ENCODE peak calls at places on chromosomes 5 and 9, in six cellular contexts. S is CD4-positive, alpha-beta T cell; G is MM.1S; L is PC-9; V is colonic mucosa; X is sigmoid colon. Y is an unnamed sample. For H3K27me3, the result is how much of the 10 kb centered on the place peaks cover.

GRCh38 chr9:108168451-108168850 is 678.9 kb upstream of the KLF4 start:
- DNase-seq in V (no peak), X (no peak), L (no peak), S (no peak), G (no peak), Y (no peak)

GRCh38 chr5:119315516-119315949 is 40.3 kb upstream of the TNFAIP8 start:
- DNase-seq in X (no peak), S (no peak), V (no peak), L (no peak), G (peak), Y (no peak)

GRCh38 chr5:95283761-95284511 is 958 bp downstream of the MCTP1 start:
- DNase-seq in V (peak), L (peak), S (no peak), G (peak), X (no peak), Y (peak)

GRCh38 chr5:40514986-40515385 is 164.7 kb upstream of the PTGER4 start:
- DNase-seq in X (no peak), G (no peak), L (no peak), V (no peak), S (no peak), Y (no peak)

GRCh38 chr5:67983251-67983941 is 232.2 kb upstream of the PIK3R1 start:
- DNase-seq in V (no peak), L (no peak), S (no peak), G (no peak), X (no peak), Y (no peak)

GRCh38 chr5:14173419-14174234 is 30.5 kb downstream of the TRIO start:
- DNase-seq in L (peak), X (no peak), G (no peak), S (no peak), V (no peak), Y (no peak)

GRCh38 chr9:123769723-123770122 is 160.2 kb downstream of the DENND1A start:
- DNase-seq in X (no peak), S (no peak), L (no peak), V (no peak), G (no peak), Y (no peak)

GRCh38 chr5:125401724-125402622 is 655.5 kb upstream of the ZNF608 start:
- DNase-seq in L (no peak), G (no peak), S (no peak), V (no peak), X (no peak), Y (no peak)

DNA sequence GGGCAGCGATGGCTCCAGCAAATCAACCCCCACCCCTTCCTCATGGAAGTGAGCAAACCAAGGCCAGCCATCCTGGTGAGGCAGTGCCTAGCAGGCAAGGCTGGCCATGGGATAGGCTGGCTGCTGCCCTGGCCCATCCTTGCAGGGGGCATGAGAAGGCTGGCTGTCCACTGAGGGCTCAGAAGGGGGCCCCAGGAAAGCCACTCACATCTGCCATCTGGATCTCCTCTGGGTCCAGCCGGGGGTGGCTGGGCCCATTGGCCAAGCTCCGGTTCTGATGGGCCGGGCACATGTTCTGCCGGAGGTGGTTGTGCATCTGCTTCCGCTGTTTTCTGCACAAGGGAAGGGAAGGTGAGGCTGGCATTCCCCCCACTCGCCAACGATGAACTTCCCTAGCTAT is 57.1 kb downstream of the PSD2 start:
- DNase-seq in L (no peak), V (no peak), G (no peak), S (no peak), X (peak), Y (peak)
- H3K27me3 ChIP-seq in L (under half), V (under half), G (under half), S (under half), X (under half), Y (under half)

GRCh38 chr5:141811287-141812155 is 66.7 kb downstream of the PCDH1 start:
- DNase-seq in S (peak), V (no peak), L (no peak), G (peak), X (no peak), Y (peak)

GRCh38 chr5:141808857-141809256 is 69.4 kb downstream of the PCDH1 start:
- DNase-seq in X (no peak), V (no peak), G (no peak), L (no peak), S (no peak), Y (no peak)

GRCh38 chr5:141809697-141810096 is 68.5 kb downstream of the PCDH1 start:
- DNase-seq in G (no peak), X (no peak), S (no peak), V (no peak), L (no peak), Y (no peak)

GRCh38 chr5:141812512-141812911 is 65.7 kb downstream of the PCDH1 start:
- DNase-seq in X (no peak), V (no peak), L (no peak), G (no peak), S (no peak), Y (no peak)

DNA sequence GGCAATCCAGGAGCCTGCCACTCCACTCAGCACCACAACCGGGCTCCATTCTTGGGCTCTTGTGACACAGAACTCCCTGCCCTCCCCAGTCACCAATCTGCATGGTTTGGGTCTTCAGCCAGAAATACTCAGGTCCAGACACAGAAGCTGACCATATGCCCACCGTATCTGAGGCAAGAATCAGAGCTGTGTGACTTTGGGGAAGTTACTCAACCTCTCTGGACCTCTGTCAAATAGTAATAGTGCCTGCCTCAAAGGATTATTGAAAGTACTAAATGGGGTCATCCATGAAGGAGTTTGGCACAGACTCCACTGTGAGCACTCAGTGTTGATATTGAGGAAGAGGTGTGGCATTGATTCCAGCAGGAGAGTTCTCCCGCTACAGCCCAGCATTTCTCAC is 67.5 kb downstream of the PCDH1 start:
- DNase-seq in S (no peak), L (no peak), V (no peak), X (no peak), G (no peak), Y (no peak)
- H3K27me3 ChIP-seq in S (half or more), L (under half), V (under half), X (half or more), G (under half), Y (under half)

GRCh38 chr5:73292816-73293459 is 119.9 kb downstream of the TMEM174 start:
- DNase-seq in V (no peak), S (no peak), X (no peak), L (no peak), G (no peak), Y (no peak)

GRCh38 chr5:73298251-73299016 is 125.4 kb downstream of the TMEM174 start:
- DNase-seq in L (no peak), X (no peak), V (no peak), G (no peak), S (no peak), Y (no peak)

GRCh38 chr5:73296772-73297171 is 123.8 kb downstream of the TMEM174 start:
- DNase-seq in X (no peak), V (no peak), G (no peak), L (no peak), S (no peak), Y (no peak)

GRCh38 chr5:73297430-73297829 is 124.4 kb downstream of the TMEM174 start:
- DNase-seq in S (no peak), X (no peak), V (no peak), L (no peak), G (no peak), Y (no peak)

DNA sequence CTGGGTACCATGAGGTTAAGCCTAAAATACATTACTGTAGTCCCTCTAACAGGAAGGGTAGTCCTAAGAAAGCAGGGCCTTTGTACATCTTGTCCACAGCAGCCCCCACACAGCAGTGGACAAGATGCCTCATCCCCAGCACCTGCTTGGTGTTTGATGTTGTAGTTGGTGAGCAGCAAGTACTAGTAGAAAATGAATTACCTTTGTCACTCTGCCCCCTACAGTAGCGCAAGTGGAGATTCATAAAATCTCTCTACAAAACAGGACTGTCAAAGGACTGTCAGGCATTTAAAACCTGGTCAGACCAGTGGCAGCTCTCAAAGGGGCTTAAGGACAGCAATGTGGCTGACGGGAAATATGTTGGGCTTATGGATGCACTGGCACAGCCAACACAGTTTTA is 122.5 kb downstream of the TMEM174 start:
- DNase-seq in G (no peak), X (no peak), L (no peak), S (no peak), V (no peak), Y (no peak)
- H3K27me3 ChIP-seq in G (under half), X (half or more), L (under half), S (half or more), V (half or more), Y (under half)

GRCh38 chr5:83470516-83470915 is 1.0 kb upstream of the VCAN start:
- DNase-seq in G (no peak), S (no peak), X (no peak), V (no peak), L (no peak), Y (no peak)

GRCh38 chr5:83472508-83473343 is 1.2 kb downstream of the VCAN start:
- DNase-seq in S (no peak), G (peak), X (peak), L (peak), V (peak), Y (peak)

GRCh38 chr5:83472213-83472507 is 616 bp downstream of the VCAN start:
- DNase-seq in G (no peak), X (no peak), V (no peak), S (no peak), L (no peak), Y (no peak)

GRCh38 chr5:83470920-83471404 is 582 bp upstream of the VCAN start:
- DNase-seq in L (no peak), V (no peak), S (no peak), X (no peak), G (no peak), Y (no peak)

DNA sequence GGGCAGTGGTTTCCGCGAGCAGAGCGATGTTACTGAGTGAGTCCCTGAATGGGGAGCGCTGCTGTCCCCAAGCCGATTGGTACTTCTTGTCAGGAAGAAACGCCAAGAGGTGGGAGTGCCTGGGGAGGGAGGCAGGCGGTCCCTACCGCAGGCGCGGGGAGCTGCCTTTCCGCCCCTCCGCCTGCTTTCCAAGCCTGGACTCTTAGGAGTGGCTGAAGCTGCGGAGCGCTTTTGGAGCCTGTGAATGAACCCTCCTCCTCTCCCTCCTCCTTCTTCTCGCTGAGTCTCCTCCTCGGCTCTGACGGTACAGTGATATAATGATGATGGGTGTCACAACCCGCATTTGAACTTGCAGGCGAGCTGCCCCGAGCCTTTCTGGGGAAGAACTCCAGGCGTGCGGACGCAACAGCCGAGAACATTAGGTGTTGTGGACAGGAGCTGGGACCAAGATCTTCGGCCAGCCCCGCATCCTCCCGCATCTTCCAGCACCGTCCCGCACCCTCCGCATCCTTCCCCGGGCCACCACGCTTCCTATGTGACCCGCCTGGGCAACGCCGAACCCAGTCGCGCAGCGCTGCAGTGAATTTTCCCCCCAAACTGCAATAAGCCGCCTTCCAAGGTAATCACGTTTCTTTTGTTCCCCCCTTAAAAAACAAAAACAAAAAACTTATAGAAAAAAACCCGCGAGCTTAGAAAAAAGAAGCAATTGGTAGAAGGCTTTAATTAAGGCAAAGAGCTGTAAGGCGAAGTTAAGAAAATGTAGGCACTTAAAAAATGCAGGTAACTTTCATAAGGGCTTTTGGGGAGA is at the start of gene VCAN:
- DNase-seq in X (peak), V (peak), S (no peak), L (no peak), G (no peak), Y (peak)
- H3K27me3 ChIP-seq in X (half or more), V (half or more), S (half or more), L (under half), G (under half), Y (under half)

GRCh38 chr9:135343733-135344522 is 135.7 kb upstream of the PPP1R26 start:
- DNase-seq in V (peak), G (peak), L (peak), S (peak), X (peak), Y (peak)

GRCh38 chr9:135344915-135345500 is 134.6 kb upstream of the PPP1R26 start:
- DNase-seq in L (no peak), X (no peak), S (no peak), G (no peak), V (no peak), Y (no peak)

GRCh38 chr9:135343136-135343535 is 136.4 kb upstream of the PPP1R26 start:
- DNase-seq in V (no peak), G (no peak), S (no peak), L (no peak), X (peak), Y (no peak)

GRCh38 chr9:135345775-135346433 is 133.7 kb upstream of the PPP1R26 start:
- DNase-seq in G (no peak), L (no peak), S (no peak), X (no peak), V (no peak), Y (no peak)

DNA sequence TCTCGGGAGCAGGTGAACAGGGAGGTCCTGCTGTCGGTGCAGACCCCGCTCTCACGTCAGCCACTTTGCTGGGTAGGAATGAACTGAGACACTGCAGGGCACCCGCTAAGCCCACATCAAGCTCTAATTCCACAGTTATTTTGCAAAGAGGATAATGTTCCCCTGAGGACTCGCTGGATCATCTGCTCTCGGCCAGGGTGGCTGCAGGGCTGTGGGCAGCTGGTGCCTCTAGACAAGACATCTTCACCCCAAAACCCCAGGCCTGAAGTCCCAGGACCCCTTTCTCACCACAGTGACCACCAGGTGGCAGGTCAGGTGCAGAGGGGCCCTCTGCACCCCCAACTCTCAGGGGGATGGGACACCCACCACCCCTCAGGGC is 135.1 kb upstream of the PPP1R26 start:
- DNase-seq in S (no peak), X (no peak), L (no peak), V (no peak), G (no peak), Y (no peak)
- H3K27me3 ChIP-seq in S (under half), X (half or more), L (half or more), V (under half), G (half or more), Y (under half)

DNA sequence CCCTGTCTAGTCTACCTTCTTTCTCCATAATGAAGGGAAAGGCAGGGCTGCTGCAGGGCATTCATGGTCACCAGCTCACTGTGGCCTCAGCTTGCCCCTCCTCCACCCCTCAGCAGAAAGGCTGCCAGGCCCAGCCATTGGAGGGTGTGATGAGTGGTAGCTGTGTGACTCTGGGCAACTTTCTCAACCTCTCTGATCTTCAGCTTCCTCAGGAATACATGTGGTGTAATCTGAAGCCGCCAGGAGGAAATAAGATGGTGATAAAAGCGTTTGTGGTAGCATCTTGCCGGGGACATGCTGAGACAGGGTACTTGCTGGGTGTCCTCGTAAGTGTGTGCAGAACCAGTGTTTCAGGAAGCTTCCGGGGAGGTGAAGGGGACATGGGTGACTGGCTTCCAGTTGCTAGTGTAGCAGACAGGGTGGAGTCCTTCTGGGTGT is 9.8 kb downstream of the CXCL14 start:
- DNase-seq in L (no peak), S (no peak), V (no peak), G (no peak), X (no peak), Y (no peak)
- H3K27me3 ChIP-seq in L (half or more), S (under half), V (under half), G (under half), X (under half), Y (under half)

GRCh38 chr5:144028058-144028457 is 142.4 kb downstream of the YIPF5 start:
- DNase-seq in S (no peak), X (no peak), G (no peak), L (no peak), V (no peak), Y (no peak)

GRCh38 chr5:144028644-144029043 is 141.8 kb downstream of the YIPF5 start:
- DNase-seq in X (no peak), G (no peak), L (no peak), S (no peak), V (no peak), Y (no peak)

GRCh38 chr5:144033481-144033880 is 137.0 kb downstream of the YIPF5 start:
- DNase-seq in S (no peak), L (no peak), X (no peak), V (no peak), G (no peak), Y (no peak)

GRCh38 chr5:144032375-144032774 is 138.1 kb downstream of the YIPF5 start:
- DNase-seq in X (no peak), V (no peak), S (no peak), G (no peak), L (no peak), Y (no peak)

DNA sequence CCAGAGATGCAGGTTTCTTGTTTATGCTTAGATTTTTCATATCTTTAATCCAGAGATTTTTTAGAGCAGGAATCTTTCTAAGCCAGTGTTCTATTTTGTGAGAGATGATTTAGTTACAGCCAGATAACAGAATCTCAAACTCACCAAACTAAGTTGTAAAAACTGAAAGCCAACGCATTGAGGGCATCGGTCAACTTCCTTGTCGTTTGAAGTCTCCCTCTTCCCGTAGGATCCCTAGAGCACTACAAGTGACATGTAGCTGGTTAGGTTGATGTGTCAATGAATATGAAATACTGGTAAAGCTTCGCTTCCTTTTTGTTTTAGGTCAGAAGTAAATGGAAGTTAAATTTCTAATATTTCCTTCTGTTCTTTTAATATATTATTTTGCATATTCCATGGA is 139.6 kb downstream of the YIPF5 start:
- DNase-seq in X (no peak), L (no peak), G (no peak), V (no peak), S (no peak), Y (no peak)
- H3K27me3 ChIP-seq in X (under half), L (under half), G (under half), V (under half), S (under half), Y (under half)

DNA sequence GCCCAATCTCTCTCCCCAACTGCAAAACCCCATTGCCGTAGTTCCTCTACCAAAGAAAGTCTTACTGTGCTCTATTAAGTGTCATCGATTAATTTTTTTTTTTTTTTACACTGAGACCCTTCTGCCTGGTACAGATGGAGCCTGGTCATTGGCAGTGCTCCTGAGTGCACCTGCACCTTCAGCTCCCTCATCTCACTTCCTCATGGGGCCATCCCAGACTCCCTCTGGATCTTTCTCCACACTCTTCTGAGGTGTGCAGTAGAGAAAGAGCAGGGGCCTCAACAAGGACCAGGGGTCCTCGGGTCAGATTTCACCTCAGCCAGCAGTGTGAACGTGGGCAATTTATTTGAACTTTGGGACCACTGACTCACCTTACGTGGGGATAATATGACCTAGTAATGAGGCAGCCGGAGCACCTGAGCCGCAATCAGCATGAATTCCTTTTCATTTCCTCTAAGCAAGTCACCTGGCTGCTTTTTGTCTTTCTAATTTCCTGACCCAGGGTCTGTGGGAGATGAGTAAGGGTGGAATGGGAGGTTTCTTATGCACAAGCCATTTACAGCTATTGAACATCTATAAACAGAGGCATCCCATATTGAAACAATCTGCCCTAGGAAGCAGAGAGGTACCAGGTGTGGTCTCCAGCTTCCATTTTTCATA is 22.3 kb upstream of the GABRP start:
- DNase-seq in L (no peak), X (no peak), V (no peak), S (no peak), G (no peak), Y (no peak)
- H3K27me3 ChIP-seq in L (under half), X (under half), V (under half), S (under half), G (under half), Y (under half)

Y was measured in Caco-2.